ENCODE peak calls at places on chromosome 17, in six cellular contexts. One of them, this sample, is unnamed.
A peak's percentile ranks its signal among the peaks of the same experiment; 100 is the strongest.

GRCh38 chr17:68661265-68662036 is 60.3 kb upstream of the FAM20A start:
- DNase-seq in sigmoid colon: no peak
- DNase-seq in mesenchymal stem cell: no peak
- DNase-seq in ascending aorta: no peak
- DNase-seq in tibial artery: no peak
- DNase-seq in heart right ventricle: no peak
- DNase-seq in this sample: no peak

GRCh38 chr17:14432058-14432457 is 131.2 kb downstream of the HS3ST3B1 start:
- DNase-seq in sigmoid colon: no peak
- DNase-seq in mesenchymal stem cell: peak; percentile 34
- DNase-seq in ascending aorta: no peak
- DNase-seq in tibial artery: no peak
- DNase-seq in heart right ventricle: no peak
- DNase-seq in this sample: no peak

GRCh38 chr17:49434821-49435581 is 20.3 kb upstream of the PHB1 start:
- DNase-seq in sigmoid colon: no peak
- DNase-seq in mesenchymal stem cell: peak; percentile 66
- DNase-seq in ascending aorta: no peak
- DNase-seq in tibial artery: peak; percentile 59
- DNase-seq in heart right ventricle: no peak
- DNase-seq in this sample: peak; percentile 63

GRCh38 chr17:2853111-2853721 is 57.0 kb downstream of the RAP1GAP2 start:
- DNase-seq in sigmoid colon: peak; percentile 80
- DNase-seq in mesenchymal stem cell: peak; percentile 28
- DNase-seq in ascending aorta: no peak
- DNase-seq in tibial artery: peak; percentile 80
- DNase-seq in heart right ventricle: peak; percentile 64
- DNase-seq in this sample: peak; percentile 50

GRCh38 chr17:48907713-48908046 is 527 bp upstream of the UBE2Z start:
- DNase-seq in sigmoid colon: no peak
- DNase-seq in mesenchymal stem cell: peak; percentile 89
- DNase-seq in ascending aorta: no peak
- DNase-seq in tibial artery: no peak
- DNase-seq in heart right ventricle: no peak
- DNase-seq in this sample: no peak

GRCh38 chr17:32483451-32484019 is 3.3 kb upstream of the CDK5R1 start:
- DNase-seq in sigmoid colon: peak; percentile 81
- DNase-seq in mesenchymal stem cell: peak; percentile 74
- DNase-seq in ascending aorta: no peak
- DNase-seq in tibial artery: peak; percentile 89
- DNase-seq in heart right ventricle: peak; percentile 80
- DNase-seq in this sample: peak; percentile 76

GRCh38 chr17:75514299-75515228 is 773 bp downstream of the CASKIN2 start:
- DNase-seq in sigmoid colon: no peak
- DNase-seq in mesenchymal stem cell: peak; percentile 39
- DNase-seq in ascending aorta: no peak
- DNase-seq in tibial artery: no peak
- DNase-seq in heart right ventricle: peak; percentile 42
- DNase-seq in this sample: peak; percentile 56

GRCh38 chr17:80125656-80126448 is 21.1 kb downstream of the EIF4A3 start:
- DNase-seq in sigmoid colon: peak; percentile 39
- DNase-seq in mesenchymal stem cell: no peak
- DNase-seq in ascending aorta: no peak
- DNase-seq in tibial artery: no peak
- DNase-seq in heart right ventricle: no peak
- DNase-seq in this sample: peak; percentile 94

GRCh38 chr17:50483266-50483665 is 4.6 kb downstream of the RSAD1 start:
- DNase-seq in sigmoid colon: no peak
- DNase-seq in mesenchymal stem cell: no peak
- DNase-seq in ascending aorta: no peak
- DNase-seq in tibial artery: no peak
- DNase-seq in heart right ventricle: no peak
- DNase-seq in this sample: no peak

GRCh38 chr17:67520916-67521772 is 144.1 kb downstream of the PITPNC1 start:
- DNase-seq in sigmoid colon: no peak
- DNase-seq in mesenchymal stem cell: no peak
- DNase-seq in ascending aorta: no peak
- DNase-seq in tibial artery: no peak
- DNase-seq in heart right ventricle: no peak
- DNase-seq in this sample: no peak

GRCh38 chr17:80461527-80462166 is 14.8 kb downstream of the NPTX1 start:
- DNase-seq in sigmoid colon: no peak
- DNase-seq in mesenchymal stem cell: no peak
- DNase-seq in ascending aorta: no peak
- DNase-seq in tibial artery: no peak
- DNase-seq in heart right ventricle: no peak
- DNase-seq in this sample: no peak

GRCh38 chr17:75090871-75091854 is 3.4 kb downstream of the SLC16A5 start:
- DNase-seq in sigmoid colon: no peak
- DNase-seq in mesenchymal stem cell: no peak
- DNase-seq in ascending aorta: no peak
- DNase-seq in tibial artery: no peak
- DNase-seq in heart right ventricle: peak; percentile 61
- DNase-seq in this sample: no peak

GRCh38 chr17:48539177-48539576 is 5.7 kb downstream of the HOXB2 start:
- DNase-seq in sigmoid colon: no peak
- DNase-seq in mesenchymal stem cell: peak; percentile 97
- DNase-seq in ascending aorta: no peak
- DNase-seq in tibial artery: no peak
- DNase-seq in heart right ventricle: no peak
- DNase-seq in this sample: no peak

GRCh38 chr17:41528959-41529353 is 848 bp upstream of the KRT19 start:
- DNase-seq in sigmoid colon: no peak
- DNase-seq in mesenchymal stem cell: no peak
- DNase-seq in ascending aorta: no peak
- DNase-seq in tibial artery: no peak
- DNase-seq in heart right ventricle: no peak
- DNase-seq in this sample: no peak

GRCh38 chr17:49231563-49231894 is 942 bp upstream of the PHOSPHO1 start:
- DNase-seq in sigmoid colon: no peak
- DNase-seq in mesenchymal stem cell: no peak
- DNase-seq in ascending aorta: no peak
- DNase-seq in tibial artery: no peak
- DNase-seq in heart right ventricle: no peak
- DNase-seq in this sample: no peak

GRCh38 chr17:11705111-11705510 is 106.8 kb downstream of the DNAH9 start:
- DNase-seq in sigmoid colon: no peak
- DNase-seq in mesenchymal stem cell: no peak
- DNase-seq in ascending aorta: no peak
- DNase-seq in tibial artery: no peak
- DNase-seq in heart right ventricle: no peak
- DNase-seq in this sample: no peak

GRCh38 chr17:40548982-40549680 is 16.1 kb downstream of the CCR7 start:
- DNase-seq in sigmoid colon: peak; percentile 87
- DNase-seq in mesenchymal stem cell: peak; percentile 96
- DNase-seq in ascending aorta: no peak
- DNase-seq in tibial artery: peak; percentile 88
- DNase-seq in heart right ventricle: no peak
- DNase-seq in this sample: peak; percentile 85

GRCh38 chr17:50806141-50806643 is 29.2 kb upstream of the WFIKKN2 start:
- DNase-seq in sigmoid colon: no peak
- DNase-seq in mesenchymal stem cell: no peak
- DNase-seq in ascending aorta: no peak
- DNase-seq in tibial artery: no peak
- DNase-seq in heart right ventricle: no peak
- DNase-seq in this sample: no peak

GRCh38 chr17:15233022-15233805 is 31.9 kb downstream of the PMP22 start:
- DNase-seq in sigmoid colon: no peak
- DNase-seq in mesenchymal stem cell: peak; percentile 59
- DNase-seq in ascending aorta: no peak
- DNase-seq in tibial artery: no peak
- DNase-seq in heart right ventricle: no peak
- DNase-seq in this sample: peak; percentile 42

GRCh38 chr17:61403846-61404701 is 4.4 kb downstream of the TBX2 start:
- DNase-seq in sigmoid colon: peak; percentile 64
- DNase-seq in mesenchymal stem cell: peak; percentile 42
- DNase-seq in ascending aorta: no peak
- DNase-seq in tibial artery: peak; percentile 71
- DNase-seq in heart right ventricle: no peak
- DNase-seq in this sample: no peak

GRCh38 chr17:56908061-56908542 is 5.7 kb downstream of the TRIM25 start:
- DNase-seq in sigmoid colon: no peak
- DNase-seq in mesenchymal stem cell: no peak
- DNase-seq in ascending aorta: peak; percentile 40
- DNase-seq in tibial artery: peak; percentile 72
- DNase-seq in heart right ventricle: peak; percentile 55
- DNase-seq in this sample: no peak

GRCh38 chr17:66860204-66860603 is 25.3 kb downstream of the CACNG5 start:
- DNase-seq in sigmoid colon: no peak
- DNase-seq in mesenchymal stem cell: no peak
- DNase-seq in ascending aorta: no peak
- DNase-seq in tibial artery: no peak
- DNase-seq in heart right ventricle: no peak
- DNase-seq in this sample: no peak

GRCh38 chr17:3025421-3026124 is 37.8 kb downstream of the OR1D5 start:
- DNase-seq in sigmoid colon: no peak
- DNase-seq in mesenchymal stem cell: no peak
- DNase-seq in ascending aorta: no peak
- DNase-seq in tibial artery: peak; percentile 49
- DNase-seq in heart right ventricle: no peak
- DNase-seq in this sample: no peak

GRCh38 chr17:29292071-29292991 is 1.6 kb downstream of the NUFIP2 start:
- DNase-seq in sigmoid colon: peak; percentile 91
- DNase-seq in mesenchymal stem cell: peak; percentile 51
- DNase-seq in ascending aorta: peak; percentile 16
- DNase-seq in tibial artery: peak; percentile 89
- DNase-seq in heart right ventricle: peak; percentile 64
- DNase-seq in this sample: peak; percentile 62

DNA sequence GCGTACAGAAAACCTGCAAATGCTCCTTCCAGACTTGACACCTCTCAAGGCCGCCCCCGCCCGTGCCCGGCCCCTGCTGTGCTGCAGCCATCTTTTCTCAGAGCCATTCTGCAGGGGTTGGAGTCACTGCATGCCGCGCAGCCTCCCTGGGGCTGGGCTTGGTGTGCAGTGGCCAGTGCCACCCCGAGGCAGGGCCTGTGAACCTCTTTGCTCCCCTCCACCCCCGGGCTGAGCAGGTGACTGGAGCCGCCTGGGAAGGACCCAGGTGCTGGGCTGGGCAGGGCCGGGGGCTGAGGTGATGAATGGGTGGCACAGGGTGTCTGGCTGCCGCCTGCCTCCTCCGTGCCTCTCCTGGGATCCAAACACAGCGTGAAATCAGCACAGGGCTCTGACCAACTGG is 20.3 kb downstream of the MRM3 start:
- DNase-seq in sigmoid colon: no peak
- DNase-seq in mesenchymal stem cell: no peak
- DNase-seq in ascending aorta: no peak
- DNase-seq in tibial artery: no peak
- DNase-seq in heart right ventricle: no peak
- DNase-seq in this sample: no peak
- H3K27ac ChIP-seq in sigmoid colon: no peak overlapping the region
- H3K27ac ChIP-seq in mesenchymal stem cell: no peak overlapping the region
- H3K27ac ChIP-seq in ascending aorta: no peak overlapping the region
- H3K27ac ChIP-seq in tibial artery: no peak overlapping the region
- H3K27ac ChIP-seq in heart right ventricle: no peak overlapping the region
- H3K27ac ChIP-seq in this sample: no peak overlapping the region

DNA sequence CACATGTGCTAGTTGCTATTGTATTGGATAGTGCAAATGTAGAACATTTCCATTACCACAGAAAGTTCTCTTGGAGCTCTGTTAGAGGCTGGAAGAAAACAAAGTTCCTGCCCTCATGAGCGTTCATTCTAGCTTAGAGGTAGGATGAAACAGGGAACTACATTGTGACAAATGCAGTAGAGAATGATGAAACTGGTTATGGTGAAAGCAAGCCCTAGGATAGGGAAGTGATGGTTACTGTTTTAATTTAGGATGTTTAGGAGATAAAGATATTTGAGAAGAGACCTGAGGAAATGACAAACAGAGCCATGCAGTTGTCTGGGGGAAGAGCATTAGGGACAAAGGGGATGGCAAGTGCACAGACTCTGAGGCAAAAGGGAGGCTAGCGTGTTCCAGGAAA is 50.7 kb downstream of the AATF start:
- DNase-seq in sigmoid colon: no peak
- DNase-seq in mesenchymal stem cell: no peak
- DNase-seq in ascending aorta: no peak
- DNase-seq in tibial artery: no peak
- DNase-seq in heart right ventricle: no peak
- DNase-seq in this sample: no peak
- H3K9me3 ChIP-seq in sigmoid colon: no peaks in the 10 kb centered on the region
- H3K9me3 ChIP-seq in mesenchymal stem cell: peaks cover 17% of the 10 kb centered on the region
- H3K9me3 ChIP-seq in ascending aorta: no peaks in the 10 kb centered on the region
- H3K9me3 ChIP-seq in tibial artery: no peaks in the 10 kb centered on the region
- H3K9me3 ChIP-seq in heart right ventricle: no peaks in the 10 kb centered on the region
- H3K9me3 ChIP-seq in this sample: no peaks in the 10 kb centered on the region

GRCh38 chr17:45220079-45220478 is 1.6 kb upstream of the FMNL1 start:
- DNase-seq in sigmoid colon: no peak
- DNase-seq in mesenchymal stem cell: no peak
- DNase-seq in ascending aorta: no peak
- DNase-seq in tibial artery: no peak
- DNase-seq in heart right ventricle: no peak
- DNase-seq in this sample: no peak
- H3K27ac ChIP-seq in sigmoid colon: no peak overlapping the region
- H3K27ac ChIP-seq in mesenchymal stem cell: no peak overlapping the region
- H3K27ac ChIP-seq in ascending aorta: no peak overlapping the region
- H3K27ac ChIP-seq in tibial artery: no peak overlapping the region
- H3K27ac ChIP-seq in heart right ventricle: no peak overlapping the region
- H3K27ac ChIP-seq in this sample: no peak overlapping the region

GRCh38 chr17:69696645-69697044 is 282.1 kb downstream of the MAP2K6 start:
- DNase-seq in sigmoid colon: peak; percentile 62
- DNase-seq in mesenchymal stem cell: no peak
- DNase-seq in ascending aorta: no peak
- DNase-seq in tibial artery: no peak
- DNase-seq in heart right ventricle: no peak
- DNase-seq in this sample: no peak
- H3K9me3 ChIP-seq in sigmoid colon: no peaks in the 10 kb centered on the region
- H3K9me3 ChIP-seq in mesenchymal stem cell: peaks cover 11% of the 10 kb centered on the region
- H3K9me3 ChIP-seq in ascending aorta: no peaks in the 10 kb centered on the region
- H3K9me3 ChIP-seq in tibial artery: peaks cover 15% of the 10 kb centered on the region
- H3K9me3 ChIP-seq in heart right ventricle: peaks cover 4% of the 10 kb centered on the region
- H3K9me3 ChIP-seq in this sample: no peaks in the 10 kb centered on the region

DNA sequence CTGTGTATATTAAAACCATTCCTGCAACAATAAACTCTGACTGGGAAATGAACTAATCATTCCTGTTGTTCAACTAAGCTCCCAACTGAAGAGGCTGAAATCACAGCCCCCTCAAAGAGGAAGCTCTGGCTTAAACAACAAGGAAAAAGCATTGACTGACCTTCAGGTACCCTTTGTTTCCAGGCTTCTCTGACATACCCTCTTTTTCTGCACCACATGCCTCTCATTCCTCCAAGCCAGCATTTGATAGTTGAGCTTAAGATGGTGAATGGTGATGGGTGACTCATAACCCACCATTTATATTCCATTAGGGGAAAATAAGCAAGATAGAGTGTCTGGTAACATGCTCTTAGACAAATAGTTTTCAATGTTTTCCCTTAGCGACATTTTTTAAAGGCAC is 470.8 kb upstream of the SOX9 start:
- DNase-seq in sigmoid colon: no peak
- DNase-seq in mesenchymal stem cell: peak; percentile 77
- DNase-seq in ascending aorta: no peak
- DNase-seq in tibial artery: no peak
- DNase-seq in heart right ventricle: no peak
- DNase-seq in this sample: no peak
- H3K27ac ChIP-seq in sigmoid colon: no peak overlapping the region
- H3K27ac ChIP-seq in mesenchymal stem cell: no peak overlapping the region
- H3K27ac ChIP-seq in ascending aorta: no peak overlapping the region
- H3K27ac ChIP-seq in tibial artery: no peak overlapping the region
- H3K27ac ChIP-seq in heart right ventricle: no peak overlapping the region
- H3K27ac ChIP-seq in this sample: no peak overlapping the region